ENCODE peak calls at places on chromosomes 7 and 10, in eight cellular contexts. U is stimulated activated CD4-positive, alpha-beta T cell treated with anti-CD3 and anti-CD28 coated beads, Interleukin-1b, Interleukin-23, amount 100 ng/mL, for 1 hour; D is heart right ventricle; C is cardiac muscle cell; J is T-helper 1 cell; H is heart left ventricle; E is H7; R is activated gamma-delta T cell treated with Interleukin-2 at 50 U/mL for 16 hours. V is an unnamed sample.

GRCh38 chr10:133388265-133388972 is 5.5 kb upstream of the MTG1 start:
- DNase-seq in U (no peak), J (no peak), D (no peak), H (peak), E (peak), R (no peak), C (no peak), V (no peak)

GRCh38 chr7:8109196-8110022 is 140.8 kb downstream of the GLCCI1 start:
- DNase-seq in R (no peak), E (peak), J (no peak), C (no peak), D (no peak), U (no peak), H (no peak), V (no peak)

GRCh38 chr7:112416127-112416526 is 34.1 kb upstream of the IFRD1 start:
- DNase-seq in D (no peak), U (no peak), E (no peak), R (no peak), J (no peak), H (no peak), C (no peak), V (no peak)

GRCh38 chr10:75904499-75905283 is 473.3 kb downstream of the LRMDA start:
- DNase-seq in H (no peak), C (peak), E (no peak), U (no peak), J (no peak), D (no peak), R (no peak), V (no peak)

GRCh38 chr10:60967260-60967659 is 23.3 kb upstream of the RHOBTB1 start:
- DNase-seq in R (no peak), D (no peak), C (no peak), J (no peak), E (no peak), H (no peak), U (no peak), V (no peak)

GRCh38 chr10:4812952-4813351 is 13.1 kb upstream of the AKR1E2 start:
- DNase-seq in E (no peak), D (no peak), R (no peak), J (no peak), C (no peak), H (no peak), U (no peak), V (no peak)

GRCh38 chr7:28347964-28348363 is 64.4 kb upstream of the CREB5 start:
- DNase-seq in C (peak), R (no peak), U (no peak), D (peak), E (no peak), J (no peak), H (no peak), V (no peak)

GRCh38 chr7:66213637-66214036 is 8.5 kb downstream of the TPST1 start:
- DNase-seq in J (no peak), U (no peak), R (no peak), C (no peak), E (no peak), H (no peak), D (no peak), V (no peak)

GRCh38 chr10:129927351-129928120 is 36.5 kb downstream of the EBF3 start:
- DNase-seq in C (no peak), R (no peak), H (no peak), J (no peak), U (no peak), E (no peak), D (no peak), V (no peak)

GRCh38 chr7:70752794-70753241 is 379.1 kb upstream of the GALNT17 start:
- DNase-seq in U (no peak), R (no peak), J (no peak), H (no peak), D (no peak), E (no peak), C (no peak), V (no peak)

GRCh38 chr10:95201736-95202135 is 7.7 kb downstream of the ACSM6 start:
- DNase-seq in R (no peak), H (no peak), J (no peak), U (no peak), D (no peak), C (no peak), E (no peak), V (no peak)

GRCh38 chr10:112246-112645 is 23.0 kb upstream of the ZMYND11 start:
- DNase-seq in R (no peak), U (no peak), C (no peak), H (no peak), E (no peak), J (no peak), D (no peak), V (no peak)

GRCh38 chr7:44749992-44750391 is 1.3 kb downstream of the ZMIZ2 start:
- DNase-seq in C (no peak), D (no peak), H (no peak), J (no peak), R (no peak), U (no peak), E (no peak), V (no peak)